ENCODE peak calls at places on chromosome 18, in nine cellular contexts. G is choroid plexus epithelial cell; D is midbrain; A is CD14-positive monocyte; V is M059J; P is NCI-H1105; Z is HEK293T; H is stimulated activated CD8-positive, alpha-beta memory T cell treated with anti-CD3 and anti-CD28 coated beads, Interleukin-4, amount 100 ng/mL, for 1 hour; N is T-helper 2 cell. O is an unnamed sample.

GRCh38 chr18:74249181-74249968 is 42.4 kb downstream of the CYB5A start:
- DNase-seq in G (peak), D (no peak), A (peak), V (peak), P (no peak), Z (no peak), H (no peak), N (no peak), O (no peak)

GRCh38 chr18:37385846-37386435 is 179.7 kb downstream of the CELF4 start:
- DNase-seq in G (peak), D (peak), A (no peak), V (peak), P (peak), Z (peak), H (no peak), N (peak), O (peak)

GRCh38 chr18:75209952-75210261 is 690 bp upstream of the TSHZ1 start:
- DNase-seq in G (no peak), D (no peak), A (no peak), V (no peak), P (no peak), Z (no peak), H (no peak), N (no peak), O (no peak)

GRCh38 chr18:22678486-22678885 is 254.6 kb upstream of the RBBP8 start:
- DNase-seq in G (peak), D (no peak), A (no peak), V (no peak), P (no peak), Z (no peak), H (no peak), N (no peak), O (no peak)

GRCh38 chr18:27185025-27185763 is at the start of gene CHST9:
- DNase-seq in G (no peak), D (no peak), A (no peak), V (peak), P (peak), Z (peak), H (no peak), N (no peak), O (no peak)

GRCh38 chr18:9539283-9539682 is 64.0 kb downstream of the RALBP1 start:
- DNase-seq in G (peak), D (no peak), A (no peak), V (peak), P (no peak), Z (no peak), H (no peak), N (no peak), O (no peak)

GRCh38 chr18:51128533-51128932 is 68.9 kb downstream of the MEX3C start:
- DNase-seq in G (no peak), D (no peak), A (no peak), V (no peak), P (no peak), Z (no peak), H (no peak), N (no peak), O (no peak)

GRCh38 chr18:34695300-34695699 is 14.8 kb upstream of the DTNA start:
- DNase-seq in G (no peak), D (no peak), A (no peak), V (no peak), P (peak), Z (peak), H (no peak), N (no peak), O (no peak)

GRCh38 chr18:57831597-57832377 is 28.7 kb upstream of the ATP8B1 start:
- DNase-seq in G (no peak), D (no peak), A (no peak), V (no peak), P (no peak), Z (no peak), H (no peak), N (no peak), O (no peak)

GRCh38 chr18:23283933-23284430 is 148.7 kb downstream of the CABLES1 start:
- DNase-seq in G (peak), D (no peak), A (no peak), V (peak), P (no peak), Z (no peak), H (no peak), N (no peak), O (no peak)

GRCh38 chr18:34320267-34320666 is 95.6 kb upstream of the NOL4 start:
- DNase-seq in G (no peak), D (no peak), A (no peak), V (no peak), P (no peak), Z (no peak), H (no peak), N (no peak), O (no peak)

GRCh38 chr18:49207373-49207772 is 253.1 kb downstream of the DYM start:
- DNase-seq in G (peak), D (no peak), A (no peak), V (peak), P (no peak), Z (no peak), H (no peak), N (no peak), O (no peak)

GRCh38 chr18:904135-905090 is at the start of gene ADCYAP1:
- DNase-seq in G (peak), D (no peak), A (no peak), V (no peak), P (no peak), Z (no peak), H (no peak), N (no peak), O (no peak)

GRCh38 chr18:72119082-72119481 is 425.1 kb downstream of the CBLN2 start:
- DNase-seq in G (no peak), D (no peak), A (no peak), V (no peak), P (no peak), Z (no peak), H (no peak), N (no peak), O (no peak)

GRCh38 chr18:57771183-57771582 is 31.9 kb downstream of the ATP8B1 start:
- DNase-seq in G (no peak), D (no peak), A (no peak), V (no peak), P (no peak), Z (no peak), H (no peak), N (no peak), O (no peak)

GRCh38 chr18:48841381-48842258 is 109.1 kb downstream of the SMAD7 start:
- DNase-seq in G (peak), D (peak), A (peak), V (peak), P (no peak), Z (no peak), H (no peak), N (no peak), O (no peak)

GRCh38 chr18:76498064-76498463 is 3.0 kb upstream of the ZNF516 start:
- DNase-seq in G (no peak), D (no peak), A (no peak), V (no peak), P (no peak), Z (no peak), H (no peak), N (no peak), O (no peak)

GRCh38 chr18:32922951-32923430 is 150.2 kb upstream of the KLHL14 start:
- DNase-seq in G (no peak), D (no peak), A (no peak), V (peak), P (no peak), Z (peak), H (no peak), N (no peak), O (no peak)

GRCh38 chr18:72866901-72867701 is 686 bp downstream of the NETO1 start:
- DNase-seq in G (peak), D (no peak), A (no peak), V (no peak), P (peak), Z (no peak), H (no peak), N (no peak), O (no peak)

GRCh38 chr18:78041218-78041617 is 791.6 kb downstream of the GALR1 start:
- DNase-seq in G (no peak), D (no peak), A (no peak), V (no peak), P (no peak), Z (no peak), H (no peak), N (no peak), O (no peak)

GRCh38 chr18:34772887-34773286 is 62.8 kb downstream of the DTNA start:
- DNase-seq in G (peak), D (no peak), A (no peak), V (peak), P (no peak), Z (no peak), H (no peak), N (no peak), O (no peak)

GRCh38 chr18:56709463-56709862 is 58.3 kb downstream of the WDR7 start:
- DNase-seq in G (peak), D (no peak), A (no peak), V (peak), P (no peak), Z (peak), H (no peak), N (peak), O (no peak)

O was measured in NCI-H2081 treated with DMSO at 0.1 percent for 48 hours.